ENCODE peak calls at places on chromosomes 4 and X, in six cellular contexts. One of them, this sample, is unnamed.

GRCh38 chrX:121106484-121107235 is 59.2 kb downstream of the GLUD2 start:
- DNase-seq in CD4-positive, CD25-positive, alpha-beta regulatory T cell: no peak
- DNase-seq in CD8-positive, alpha-beta memory T cell: no peak
- DNase-seq in breast epithelium: no peak
- DNase-seq in testis: no peak
- DNase-seq in CD4-positive, alpha-beta T cell: no peak
- DNase-seq in this sample: no peak

GRCh38 chr4:13168326-13168725 is 315.8 kb downstream of the RAB28 start:
- DNase-seq in testis: no peak
- DNase-seq in breast epithelium: no peak
- DNase-seq in CD8-positive, alpha-beta memory T cell: no peak
- DNase-seq in CD4-positive, CD25-positive, alpha-beta regulatory T cell: no peak
- DNase-seq in CD4-positive, alpha-beta T cell: no peak
- DNase-seq in this sample: no peak

GRCh38 chr4:139028191-139028661 is 12.6 kb downstream of the NOCT start:
- DNase-seq in CD4-positive, alpha-beta T cell: no peak
- DNase-seq in breast epithelium: no peak
- DNase-seq in CD8-positive, alpha-beta memory T cell: no peak
- DNase-seq in CD4-positive, CD25-positive, alpha-beta regulatory T cell: no peak
- DNase-seq in testis: peak; percentile 32
- DNase-seq in this sample: peak; percentile 25

GRCh38 chr4:163988921-163989320 is 494.4 kb downstream of the TMA16 start:
- DNase-seq in CD4-positive, alpha-beta T cell: no peak
- DNase-seq in CD4-positive, CD25-positive, alpha-beta regulatory T cell: no peak
- DNase-seq in CD8-positive, alpha-beta memory T cell: no peak
- DNase-seq in breast epithelium: no peak
- DNase-seq in testis: no peak
- DNase-seq in this sample: no peak

GRCh38 chr4:8909548-8909947 is 37.9 kb upstream of the HMX1 start:
- DNase-seq in testis: no peak
- DNase-seq in breast epithelium: no peak
- DNase-seq in CD8-positive, alpha-beta memory T cell: no peak
- DNase-seq in CD4-positive, CD25-positive, alpha-beta regulatory T cell: no peak
- DNase-seq in CD4-positive, alpha-beta T cell: no peak
- DNase-seq in this sample: no peak

GRCh38 chr4:17875402-17876070 is 64.8 kb downstream of the NCAPG start:
- DNase-seq in breast epithelium: no peak
- DNase-seq in testis: no peak
- DNase-seq in CD4-positive, alpha-beta T cell: no peak
- DNase-seq in CD4-positive, CD25-positive, alpha-beta regulatory T cell: no peak
- DNase-seq in CD8-positive, alpha-beta memory T cell: no peak
- DNase-seq in this sample: no peak

GRCh38 chr4:125891597-125892258 is 577.0 kb downstream of the FAT4 start:
- DNase-seq in testis: no peak
- DNase-seq in CD8-positive, alpha-beta memory T cell: no peak
- DNase-seq in breast epithelium: no peak
- DNase-seq in CD4-positive, alpha-beta T cell: no peak
- DNase-seq in CD4-positive, CD25-positive, alpha-beta regulatory T cell: no peak
- DNase-seq in this sample: no peak

GRCh38 chr4:77196866-77197265 is 39.9 kb downstream of the CCNG2 start:
- DNase-seq in CD8-positive, alpha-beta memory T cell: no peak
- DNase-seq in breast epithelium: no peak
- DNase-seq in CD4-positive, alpha-beta T cell: no peak
- DNase-seq in testis: no peak
- DNase-seq in CD4-positive, CD25-positive, alpha-beta regulatory T cell: no peak
- DNase-seq in this sample: no peak

DNA sequence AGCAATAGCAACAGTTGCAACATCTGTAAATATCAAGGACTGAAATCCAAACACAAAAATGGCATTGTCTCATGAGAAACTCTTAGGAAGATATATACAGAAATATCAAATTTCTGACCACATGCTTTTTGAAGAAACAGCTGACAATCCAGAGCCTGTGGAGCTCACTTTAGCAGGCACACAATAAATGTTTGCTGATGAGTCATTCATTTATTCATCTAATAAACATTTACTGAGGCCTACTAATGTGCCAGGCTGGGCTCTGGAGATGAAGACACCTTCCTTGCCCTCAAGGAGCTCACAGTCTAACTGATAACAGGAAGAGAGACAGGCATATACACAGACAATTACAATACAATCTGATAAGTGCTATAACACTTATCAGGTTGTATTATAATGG is 17.0 kb upstream of the ZCCHC13 start:
- DNase-seq in breast epithelium: no peak
- DNase-seq in testis: no peak
- DNase-seq in CD4-positive, alpha-beta T cell: no peak
- DNase-seq in CD4-positive, CD25-positive, alpha-beta regulatory T cell: no peak
- DNase-seq in CD8-positive, alpha-beta memory T cell: no peak
- DNase-seq in this sample: no peak
- H3K27ac ChIP-seq in breast epithelium: no peak overlapping the region
- H3K27ac ChIP-seq in testis: no peak overlapping the region
- H3K27ac ChIP-seq in CD4-positive, alpha-beta T cell: no peak overlapping the region
- H3K27ac ChIP-seq in CD4-positive, CD25-positive, alpha-beta regulatory T cell: no peak overlapping the region
- H3K27ac ChIP-seq in CD8-positive, alpha-beta memory T cell: no peak overlapping the region
- H3K27ac ChIP-seq in this sample: no peak overlapping the region

GRCh38 chrX:129718701-129719100 is 20.1 kb upstream of the XPNPEP2 start:
- DNase-seq in CD4-positive, CD25-positive, alpha-beta regulatory T cell: no peak
- DNase-seq in CD8-positive, alpha-beta memory T cell: no peak
- DNase-seq in breast epithelium: no peak
- DNase-seq in testis: no peak
- DNase-seq in CD4-positive, alpha-beta T cell: no peak
- DNase-seq in this sample: no peak
- H3K27ac ChIP-seq in CD4-positive, CD25-positive, alpha-beta regulatory T cell: no peak overlapping the region
- H3K27ac ChIP-seq in CD8-positive, alpha-beta memory T cell: no peak overlapping the region
- H3K27ac ChIP-seq in breast epithelium: no peak overlapping the region
- H3K27ac ChIP-seq in testis: no peak overlapping the region
- H3K27ac ChIP-seq in CD4-positive, alpha-beta T cell: no peak overlapping the region
- H3K27ac ChIP-seq in this sample: no peak overlapping the region

GRCh38 chr4:57064811-57065711 is 45.1 kb downstream of the IGFBP7 start:
- DNase-seq in breast epithelium: no peak
- DNase-seq in CD8-positive, alpha-beta memory T cell: no peak
- DNase-seq in CD4-positive, CD25-positive, alpha-beta regulatory T cell: no peak
- DNase-seq in CD4-positive, alpha-beta T cell: no peak
- DNase-seq in testis: peak; percentile 78
- DNase-seq in this sample: no peak

GRCh38 chr4:57071340-57071739 is 38.8 kb downstream of the IGFBP7 start:
- DNase-seq in CD4-positive, alpha-beta T cell: no peak
- DNase-seq in breast epithelium: no peak
- DNase-seq in CD8-positive, alpha-beta memory T cell: no peak
- DNase-seq in testis: no peak
- DNase-seq in CD4-positive, CD25-positive, alpha-beta regulatory T cell: no peak
- DNase-seq in this sample: no peak

GRCh38 chr4:57065730-57066482 is 44.3 kb downstream of the IGFBP7 start:
- DNase-seq in CD8-positive, alpha-beta memory T cell: no peak
- DNase-seq in testis: no peak
- DNase-seq in CD4-positive, alpha-beta T cell: no peak
- DNase-seq in breast epithelium: no peak
- DNase-seq in CD4-positive, CD25-positive, alpha-beta regulatory T cell: no peak
- DNase-seq in this sample: no peak

GRCh38 chr4:57070461-57070860 is 39.7 kb downstream of the IGFBP7 start:
- DNase-seq in testis: no peak
- DNase-seq in CD4-positive, alpha-beta T cell: no peak
- DNase-seq in CD4-positive, CD25-positive, alpha-beta regulatory T cell: no peak
- DNase-seq in breast epithelium: no peak
- DNase-seq in CD8-positive, alpha-beta memory T cell: no peak
- DNase-seq in this sample: no peak

GRCh38 chr4:57068237-57068981 is 41.8 kb downstream of the IGFBP7 start:
- DNase-seq in breast epithelium: no peak
- DNase-seq in testis: no peak
- DNase-seq in CD4-positive, CD25-positive, alpha-beta regulatory T cell: no peak
- DNase-seq in CD8-positive, alpha-beta memory T cell: no peak
- DNase-seq in CD4-positive, alpha-beta T cell: no peak
- DNase-seq in this sample: no peak
- H3K27ac ChIP-seq in breast epithelium: no peak overlapping the region
- H3K27ac ChIP-seq in testis: no peak overlapping the region
- H3K27ac ChIP-seq in CD4-positive, CD25-positive, alpha-beta regulatory T cell: no peak overlapping the region
- H3K27ac ChIP-seq in CD8-positive, alpha-beta memory T cell: no peak overlapping the region
- H3K27ac ChIP-seq in CD4-positive, alpha-beta T cell: no peak overlapping the region
- H3K27ac ChIP-seq in this sample: no peak overlapping the region

GRCh38 chr4:22677780-22678179 is 15.0 kb upstream of the GBA3 start:
- DNase-seq in breast epithelium: no peak
- DNase-seq in CD8-positive, alpha-beta memory T cell: no peak
- DNase-seq in CD4-positive, CD25-positive, alpha-beta regulatory T cell: no peak
- DNase-seq in testis: no peak
- DNase-seq in CD4-positive, alpha-beta T cell: no peak
- DNase-seq in this sample: no peak

GRCh38 chr4:22676058-22676457 is 16.7 kb upstream of the GBA3 start:
- DNase-seq in CD4-positive, CD25-positive, alpha-beta regulatory T cell: no peak
- DNase-seq in CD4-positive, alpha-beta T cell: no peak
- DNase-seq in testis: no peak
- DNase-seq in breast epithelium: no peak
- DNase-seq in CD8-positive, alpha-beta memory T cell: no peak
- DNase-seq in this sample: no peak

GRCh38 chr4:22678851-22679517 is 13.8 kb upstream of the GBA3 start:
- DNase-seq in CD8-positive, alpha-beta memory T cell: no peak
- DNase-seq in CD4-positive, CD25-positive, alpha-beta regulatory T cell: no peak
- DNase-seq in breast epithelium: no peak
- DNase-seq in CD4-positive, alpha-beta T cell: no peak
- DNase-seq in testis: no peak
- DNase-seq in this sample: no peak

GRCh38 chr4:22679518-22679897 is 13.2 kb upstream of the GBA3 start:
- DNase-seq in testis: no peak
- DNase-seq in CD4-positive, alpha-beta T cell: no peak
- DNase-seq in breast epithelium: no peak
- DNase-seq in CD4-positive, CD25-positive, alpha-beta regulatory T cell: no peak
- DNase-seq in CD8-positive, alpha-beta memory T cell: no peak
- DNase-seq in this sample: no peak
- H3K27ac ChIP-seq in testis: no peak overlapping the region
- H3K27ac ChIP-seq in CD4-positive, alpha-beta T cell: no peak overlapping the region
- H3K27ac ChIP-seq in breast epithelium: peak overlapping the region; percentile 62
- H3K27ac ChIP-seq in CD4-positive, CD25-positive, alpha-beta regulatory T cell: no peak overlapping the region
- H3K27ac ChIP-seq in CD8-positive, alpha-beta memory T cell: no peak overlapping the region
- H3K27ac ChIP-seq in this sample: peak overlapping the region; percentile 31

GRCh38 chrX:17705211-17705610 is 32.1 kb upstream of the SCML1 start:
- DNase-seq in testis: no peak
- DNase-seq in CD4-positive, CD25-positive, alpha-beta regulatory T cell: no peak
- DNase-seq in CD8-positive, alpha-beta memory T cell: no peak
- DNase-seq in CD4-positive, alpha-beta T cell: no peak
- DNase-seq in breast epithelium: no peak
- DNase-seq in this sample: no peak

GRCh38 chrX:17703201-17703600 is 34.1 kb upstream of the SCML1 start:
- DNase-seq in testis: no peak
- DNase-seq in CD4-positive, CD25-positive, alpha-beta regulatory T cell: no peak
- DNase-seq in CD8-positive, alpha-beta memory T cell: no peak
- DNase-seq in CD4-positive, alpha-beta T cell: no peak
- DNase-seq in breast epithelium: no peak
- DNase-seq in this sample: no peak

GRCh38 chrX:17710836-17711235 is 26.5 kb upstream of the SCML1 start:
- DNase-seq in breast epithelium: no peak
- DNase-seq in CD4-positive, alpha-beta T cell: no peak
- DNase-seq in testis: no peak
- DNase-seq in CD4-positive, CD25-positive, alpha-beta regulatory T cell: no peak
- DNase-seq in CD8-positive, alpha-beta memory T cell: no peak
- DNase-seq in this sample: no peak

GRCh38 chrX:17707731-17708130 is 29.6 kb upstream of the SCML1 start:
- DNase-seq in CD4-positive, CD25-positive, alpha-beta regulatory T cell: no peak
- DNase-seq in CD8-positive, alpha-beta memory T cell: no peak
- DNase-seq in breast epithelium: no peak
- DNase-seq in testis: no peak
- DNase-seq in CD4-positive, alpha-beta T cell: no peak
- DNase-seq in this sample: no peak

GRCh38 chrX:17706676-17707075 is 30.6 kb upstream of the SCML1 start:
- DNase-seq in CD4-positive, CD25-positive, alpha-beta regulatory T cell: no peak
- DNase-seq in testis: no peak
- DNase-seq in breast epithelium: no peak
- DNase-seq in CD8-positive, alpha-beta memory T cell: no peak
- DNase-seq in CD4-positive, alpha-beta T cell: no peak
- DNase-seq in this sample: no peak
- H3K27ac ChIP-seq in CD4-positive, CD25-positive, alpha-beta regulatory T cell: no peak overlapping the region
- H3K27ac ChIP-seq in testis: no peak overlapping the region
- H3K27ac ChIP-seq in breast epithelium: no peak overlapping the region
- H3K27ac ChIP-seq in CD8-positive, alpha-beta memory T cell: no peak overlapping the region
- H3K27ac ChIP-seq in CD4-positive, alpha-beta T cell: no peak overlapping the region
- H3K27ac ChIP-seq in this sample: no peak overlapping the region

DNA sequence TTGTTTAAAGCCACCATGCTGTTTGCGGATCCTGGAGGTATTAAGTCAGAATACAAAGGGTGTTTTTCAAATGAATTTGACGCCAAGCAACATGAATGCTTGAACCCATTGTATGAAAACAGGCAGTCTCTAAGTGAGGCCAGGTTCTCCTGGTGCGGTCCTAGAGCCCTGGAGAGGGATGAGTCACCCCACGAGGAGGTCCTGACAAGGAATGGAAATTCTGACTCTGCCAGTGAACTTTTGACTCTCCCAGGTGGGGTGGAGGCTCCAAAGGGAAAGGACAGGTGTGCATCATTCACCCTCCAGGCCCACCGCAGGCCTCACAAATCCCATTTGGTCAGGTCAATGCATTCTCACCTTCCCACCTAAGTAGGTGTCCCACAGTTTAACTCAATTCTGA is 1.5 kb downstream of the TRIM2 start:
- DNase-seq in CD4-positive, CD25-positive, alpha-beta regulatory T cell: no peak
- DNase-seq in testis: no peak
- DNase-seq in breast epithelium: no peak
- DNase-seq in CD8-positive, alpha-beta memory T cell: no peak
- DNase-seq in CD4-positive, alpha-beta T cell: peak; percentile 6
- DNase-seq in this sample: no peak
- H3K27ac ChIP-seq in CD4-positive, CD25-positive, alpha-beta regulatory T cell: no peak overlapping the region
- H3K27ac ChIP-seq in testis: no peak overlapping the region
- H3K27ac ChIP-seq in breast epithelium: no peak overlapping the region
- H3K27ac ChIP-seq in CD8-positive, alpha-beta memory T cell: no peak overlapping the region
- H3K27ac ChIP-seq in CD4-positive, alpha-beta T cell: no peak overlapping the region
- H3K27ac ChIP-seq in this sample: peak overlapping the region; percentile 96

This sample was measured in caudate nucleus.